ENCODE peak calls at places on chromosome 9, in ten cellular contexts. S is cardiac muscle cell, C is A549, F is endodermal cell, R is GM06990, W is IMR-90, U is NB4, X is lung, P is transverse colon, O is mucosa of descending colon. B is an unnamed sample.

GRCh38 chr9:107431461-107431860 is 58.1 kb downstream of the KLF4 start:
- DNase-seq in S (no peak), C (no peak), F (no peak), R (no peak), W (no peak), U (no peak), X (no peak), P (no peak), O (no peak), B (no peak)

GRCh38 chr9:124739360-124739759 is 31.8 kb downstream of the NR6A1 start:
- DNase-seq in S (no peak), C (no peak), F (no peak), R (no peak), W (no peak), U (no peak), X (no peak), P (no peak), O (no peak), B (no peak)

GRCh38 chr9:125649315-125649714 is 57.7 kb downstream of the MAPKAP1 start:
- DNase-seq in S (peak; percentile 65), C (peak; percentile 51), F (no peak), R (no peak), W (peak; percentile 86), U (peak; percentile 75), X (no peak), P (no peak), O (no peak), B (no peak)

GRCh38 chr9:134323741-134324358 is 2.4 kb upstream of the RXRA start:
- DNase-seq in S (no peak), C (no peak), F (peak; percentile 67), R (no peak), W (no peak), U (no peak), X (peak; percentile 74), P (peak; percentile 83), O (peak; percentile 83), B (peak; percentile 25)

GRCh38 chr9:108704156-108704852 is 151.5 kb downstream of the ACTL7B start:
- DNase-seq in S (peak; percentile 55), C (no peak), F (no peak), R (no peak), W (no peak), U (no peak), X (no peak), P (no peak), O (no peak), B (no peak)

GRCh38 chr9:69085523-69086283 is 50.2 kb downstream of the FXN start:
- DNase-seq in S (peak; percentile 95), C (no peak), F (no peak), R (no peak), W (peak; percentile 53), U (no peak), X (no peak), P (no peak), O (no peak), B (no peak)

GRCh38 chr9:115808108-115808507 is 345.5 kb upstream of the PAPPA start:
- DNase-seq in S (peak; percentile 45), C (no peak), F (no peak), R (no peak), W (no peak), U (no peak), X (peak; percentile 44), P (no peak), O (no peak), B (no peak)

GRCh38 chr9:125477089-125477544 is 215.5 kb downstream of the GAPVD1 start:
- DNase-seq in S (no peak), C (no peak), F (no peak), R (no peak), W (no peak), U (no peak), X (no peak), P (no peak), O (no peak), B (no peak)

GRCh38 chr9:91036826-91037510 is 235.3 kb downstream of the SYK start:
- DNase-seq in S (peak; percentile 97), C (peak; percentile 77), F (peak; percentile 89), R (peak; percentile 35), W (peak; percentile 92), U (peak; percentile 91), X (peak; percentile 87), P (peak; percentile 79), O (peak; percentile 79), B (peak; percentile 71)

GRCh38 chr9:115132648-115133047 is 14.7 kb upstream of the TNC start:
- DNase-seq in S (peak; percentile 60), C (no peak), F (no peak), R (no peak), W (peak; percentile 89), U (peak; percentile 20), X (no peak), P (no peak), O (peak; percentile 52), B (peak; percentile 76)

GRCh38 chr9:27610622-27611021 is 37.3 kb upstream of the C9orf72 start:
- DNase-seq in S (no peak), C (no peak), F (no peak), R (no peak), W (no peak), U (no peak), X (no peak), P (no peak), O (peak; percentile 32), B (no peak)

GRCh38 chr9:18568969-18569368 is 95.0 kb downstream of the ADAMTSL1 start:
- DNase-seq in S (no peak), C (no peak), F (no peak), R (no peak), W (peak; percentile 46), U (no peak), X (no peak), P (no peak), O (no peak), B (no peak)

GRCh38 chr9:38214441-38214840 is 145.4 kb upstream of the SHB start:
- DNase-seq in S (no peak), C (no peak), F (peak; percentile 87), R (no peak), W (no peak), U (no peak), X (no peak), P (no peak), O (no peak), B (no peak)

GRCh38 chr9:130327070-130327780 is 61.7 kb downstream of the HMCN2 start:
- DNase-seq in S (no peak), C (peak; percentile 41), F (peak; percentile 93), R (no peak), W (no peak), U (peak; percentile 51), X (no peak), P (no peak), O (no peak), B (peak; percentile 65)
- TF ChIP-seq CTCF in S (peak; percentile 39), C (peak; percentile 12), F (peak; percentile 82), R (peak; percentile 35), W (peak; percentile 19), U (peak; percentile 67), X (no peak), P (peak; percentile 32), O (no peak), B (peak; percentile 65)

DNA sequence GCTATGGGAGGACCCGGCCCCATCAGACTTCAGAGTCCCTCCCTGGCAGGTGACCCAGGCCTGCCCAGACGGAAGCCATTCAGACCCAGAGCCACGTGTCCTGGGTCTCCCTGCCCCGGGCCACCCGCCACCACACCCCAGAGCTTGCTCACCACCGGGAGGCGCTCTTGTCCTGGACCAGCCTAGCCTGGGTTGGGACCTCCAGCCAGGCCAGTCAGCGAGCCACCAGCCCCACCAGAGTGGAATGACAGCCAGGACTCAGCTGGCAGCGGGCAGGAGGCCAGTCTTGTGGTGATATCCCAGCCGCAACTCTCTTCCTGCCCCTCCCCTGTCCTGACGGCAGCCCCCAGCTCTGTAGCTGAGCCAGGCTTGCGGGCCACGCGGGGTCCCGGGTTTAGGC is 1.7 kb upstream of the PTGDS start:
- DNase-seq in S (peak; percentile 36), C (no peak), F (peak; percentile 92), R (no peak), W (no peak), U (peak; percentile 43), X (no peak), P (no peak), O (no peak), B (no peak)
- TF ChIP-seq CTCF in S (peak; percentile 30), C (peak; percentile 8), F (peak; percentile 79), R (peak; percentile 23), W (peak; percentile 16), U (peak; percentile 33), X (no peak), P (no peak), O (no peak), B (no peak)

GRCh38 chr9:75445122-75445521 is 356.8 kb downstream of the OSTF1 start:
- DNase-seq in S (no peak), C (no peak), F (no peak), R (no peak), W (no peak), U (no peak), X (no peak), P (no peak), O (no peak), B (no peak)
- TF ChIP-seq CTCF in S (no peak), C (no peak), F (no peak), R (no peak), W (no peak), U (no peak), X (no peak), P (no peak), O (no peak), B (no peak)

GRCh38 chr9:121055642-121056143 is 5.6 kb upstream of the C5 start:
- DNase-seq in S (peak; percentile 17), C (peak; percentile 44), F (peak; percentile 90), R (no peak), W (peak; percentile 3), U (peak; percentile 15), X (no peak), P (no peak), O (no peak), B (no peak)
- TF ChIP-seq CTCF in S (peak; percentile 34), C (peak; percentile 41), F (peak; percentile 84), R (peak; percentile 66), W (peak; percentile 15), U (peak; percentile 29), X (no peak), P (no peak), O (no peak), B (peak; percentile 57)

GRCh38 chr9:127786773-127787123 is 914 bp downstream of the CDK9 start:
- DNase-seq in S (peak; percentile 38), C (no peak), F (no peak), R (no peak), W (no peak), U (no peak), X (no peak), P (no peak), O (no peak), B (no peak)
- TF ChIP-seq CTCF in S (peak; percentile 54), C (peak; percentile 50), F (peak; percentile 65), R (peak; percentile 33), W (peak; percentile 48), U (peak; percentile 16), X (no peak), P (peak; percentile 65), O (peak; percentile 18), B (peak; percentile 52)

DNA sequence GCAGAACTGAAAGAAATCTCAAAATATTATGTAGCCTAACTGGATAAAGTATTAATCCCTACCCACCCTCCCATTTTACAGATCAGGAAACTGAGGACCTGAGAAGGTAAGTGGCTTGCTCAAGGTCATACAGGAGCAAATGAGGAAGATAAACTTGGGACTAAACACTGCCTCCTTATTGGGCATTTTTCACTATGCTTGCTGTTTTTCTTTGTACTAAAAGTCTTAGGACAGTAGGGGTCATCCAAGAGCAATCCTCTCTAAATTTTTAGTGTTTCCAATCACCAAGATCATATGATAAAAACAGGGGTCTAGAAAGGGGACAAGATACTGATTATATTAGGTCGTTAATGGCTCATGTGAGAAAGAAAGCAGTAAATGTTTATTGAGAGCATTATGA is 80.8 kb downstream of the RORB start:
- DNase-seq in S (no peak), C (no peak), F (no peak), R (no peak), W (peak; percentile 3), U (peak; percentile 0), X (no peak), P (no peak), O (no peak), B (no peak)
- TF ChIP-seq CTCF in S (peak; percentile 50), C (peak; percentile 47), F (peak; percentile 69), R (no peak), W (peak; percentile 51), U (no peak), X (no peak), P (no peak), O (no peak), B (peak; percentile 29)

B was measured in glutamatergic neuron.